ENCODE peak calls at places on chromosomes 12 and 14, in four cellular contexts. One of them, this sample, is unnamed.

GRCh38 chr14:25680934-25681333 is 631.0 kb upstream of the STXBP6 start:
- DNase-seq in adrenal gland: no peak
- DNase-seq in gastrocnemius medialis: no peak
- DNase-seq in right lobe of liver: peak
- DNase-seq in this sample: no peak

GRCh38 chr14:59829941-59830734 is 40.4 kb downstream of the RTN1 start:
- DNase-seq in adrenal gland: no peak
- DNase-seq in gastrocnemius medialis: no peak
- DNase-seq in right lobe of liver: no peak
- DNase-seq in this sample: no peak

GRCh38 chr14:95460647-95461478 is 55.6 kb downstream of the SYNE3 start:
- DNase-seq in adrenal gland: no peak
- DNase-seq in gastrocnemius medialis: no peak
- DNase-seq in right lobe of liver: no peak
- DNase-seq in this sample: no peak

GRCh38 chr12:115648463-115648862 is 629.0 kb downstream of the MED13L start:
- DNase-seq in adrenal gland: no peak
- DNase-seq in gastrocnemius medialis: no peak
- DNase-seq in right lobe of liver: no peak
- DNase-seq in this sample: no peak

GRCh38 chr12:124233041-124233836 is 61.7 kb upstream of the RFLNA start:
- DNase-seq in adrenal gland: no peak
- DNase-seq in gastrocnemius medialis: no peak
- DNase-seq in right lobe of liver: no peak
- DNase-seq in this sample: no peak

GRCh38 chr14:22839159-22839779 is 2.9 kb downstream of the MMP14 start:
- DNase-seq in adrenal gland: peak
- DNase-seq in gastrocnemius medialis: no peak
- DNase-seq in right lobe of liver: peak
- DNase-seq in this sample: no peak

GRCh38 chr12:4268549-4269181 is 4.9 kb upstream of the CCND2 start:
- DNase-seq in adrenal gland: no peak
- DNase-seq in gastrocnemius medialis: no peak
- DNase-seq in right lobe of liver: no peak
- DNase-seq in this sample: peak

GRCh38 chr14:37515761-37516160 is 79.3 kb downstream of the FOXA1 start:
- DNase-seq in adrenal gland: no peak
- DNase-seq in gastrocnemius medialis: no peak
- DNase-seq in right lobe of liver: no peak
- DNase-seq in this sample: no peak

GRCh38 chr14:95891742-95892141 is 15.1 kb downstream of the TUNAR start:
- DNase-seq in adrenal gland: peak
- DNase-seq in gastrocnemius medialis: no peak
- DNase-seq in right lobe of liver: no peak
- DNase-seq in this sample: no peak

GRCh38 chr14:91220581-91221000 is 23.9 kb downstream of the GPR68 start:
- DNase-seq in adrenal gland: no peak
- DNase-seq in gastrocnemius medialis: no peak
- DNase-seq in right lobe of liver: no peak
- DNase-seq in this sample: no peak

GRCh38 chr12:108174641-108175040 is 45.6 kb downstream of the WSCD2 start:
- DNase-seq in adrenal gland: no peak
- DNase-seq in gastrocnemius medialis: no peak
- DNase-seq in right lobe of liver: no peak
- DNase-seq in this sample: no peak

GRCh38 chr12:115920395-115921183 is 356.9 kb downstream of the MED13L start:
- DNase-seq in adrenal gland: no peak
- DNase-seq in gastrocnemius medialis: no peak
- DNase-seq in right lobe of liver: no peak
- DNase-seq in this sample: no peak

GRCh38 chr12:75981247-75981646 is 50.3 kb downstream of the PHLDA1 start:
- DNase-seq in adrenal gland: no peak
- DNase-seq in gastrocnemius medialis: no peak
- DNase-seq in right lobe of liver: no peak
- DNase-seq in this sample: no peak

GRCh38 chr12:1810931-1811280 is 9.5 kb upstream of the LRTM2 start:
- DNase-seq in adrenal gland: no peak
- DNase-seq in gastrocnemius medialis: no peak
- DNase-seq in right lobe of liver: no peak
- DNase-seq in this sample: no peak

GRCh38 chr12:19234171-19234704 is 104.7 kb downstream of the PLEKHA5 start:
- DNase-seq in adrenal gland: no peak
- DNase-seq in gastrocnemius medialis: no peak
- DNase-seq in right lobe of liver: no peak
- DNase-seq in this sample: no peak

GRCh38 chr14:65318636-65319506 is 93.7 kb upstream of the FUT8 start:
- DNase-seq in adrenal gland: no peak
- DNase-seq in gastrocnemius medialis: no peak
- DNase-seq in right lobe of liver: no peak
- DNase-seq in this sample: no peak

GRCh38 chr12:88810806-88811205 is 230.5 kb upstream of the KITLG start:
- DNase-seq in adrenal gland: no peak
- DNase-seq in gastrocnemius medialis: no peak
- DNase-seq in right lobe of liver: no peak
- DNase-seq in this sample: no peak

GRCh38 chr12:49518914-49519573 is 19.8 kb upstream of the KCNH3 start:
- DNase-seq in adrenal gland: peak
- DNase-seq in gastrocnemius medialis: no peak
- DNase-seq in right lobe of liver: no peak
- DNase-seq in this sample: no peak

GRCh38 chr14:56342419-56342901 is 224.2 kb downstream of the PELI2 start:
- DNase-seq in adrenal gland: peak
- DNase-seq in gastrocnemius medialis: no peak
- DNase-seq in right lobe of liver: no peak
- DNase-seq in this sample: no peak

GRCh38 chr12:122004633-122005071 is 17.0 kb upstream of the BCL7A start:
- DNase-seq in adrenal gland: no peak
- DNase-seq in gastrocnemius medialis: no peak
- DNase-seq in right lobe of liver: no peak
- DNase-seq in this sample: no peak

GRCh38 chr14:105195533-105196227 is 14.6 kb upstream of the NUDT14 start:
- DNase-seq in adrenal gland: no peak
- DNase-seq in gastrocnemius medialis: no peak
- DNase-seq in right lobe of liver: no peak
- DNase-seq in this sample: no peak

GRCh38 chr12:47373554-47374150 is 293.9 kb upstream of the AMIGO2 start:
- DNase-seq in adrenal gland: no peak
- DNase-seq in gastrocnemius medialis: no peak
- DNase-seq in right lobe of liver: no peak
- DNase-seq in this sample: no peak

GRCh38 chr12:47366203-47366978 is 286.6 kb upstream of the AMIGO2 start:
- DNase-seq in adrenal gland: no peak
- DNase-seq in gastrocnemius medialis: no peak
- DNase-seq in right lobe of liver: no peak
- DNase-seq in this sample: no peak

GRCh38 chr12:47367912-47368537 is 288.3 kb upstream of the AMIGO2 start:
- DNase-seq in adrenal gland: no peak
- DNase-seq in gastrocnemius medialis: no peak
- DNase-seq in right lobe of liver: no peak
- DNase-seq in this sample: no peak

GRCh38 chr12:47370421-47370820 is 290.7 kb upstream of the AMIGO2 start:
- DNase-seq in adrenal gland: no peak
- DNase-seq in gastrocnemius medialis: no peak
- DNase-seq in right lobe of liver: no peak
- DNase-seq in this sample: no peak
- H3K27ac ChIP-seq in adrenal gland: no peak
- H3K27ac ChIP-seq in gastrocnemius medialis: no peak
- H3K27ac ChIP-seq in right lobe of liver: no peak
- H3K27ac ChIP-seq in this sample: no peak

DNA sequence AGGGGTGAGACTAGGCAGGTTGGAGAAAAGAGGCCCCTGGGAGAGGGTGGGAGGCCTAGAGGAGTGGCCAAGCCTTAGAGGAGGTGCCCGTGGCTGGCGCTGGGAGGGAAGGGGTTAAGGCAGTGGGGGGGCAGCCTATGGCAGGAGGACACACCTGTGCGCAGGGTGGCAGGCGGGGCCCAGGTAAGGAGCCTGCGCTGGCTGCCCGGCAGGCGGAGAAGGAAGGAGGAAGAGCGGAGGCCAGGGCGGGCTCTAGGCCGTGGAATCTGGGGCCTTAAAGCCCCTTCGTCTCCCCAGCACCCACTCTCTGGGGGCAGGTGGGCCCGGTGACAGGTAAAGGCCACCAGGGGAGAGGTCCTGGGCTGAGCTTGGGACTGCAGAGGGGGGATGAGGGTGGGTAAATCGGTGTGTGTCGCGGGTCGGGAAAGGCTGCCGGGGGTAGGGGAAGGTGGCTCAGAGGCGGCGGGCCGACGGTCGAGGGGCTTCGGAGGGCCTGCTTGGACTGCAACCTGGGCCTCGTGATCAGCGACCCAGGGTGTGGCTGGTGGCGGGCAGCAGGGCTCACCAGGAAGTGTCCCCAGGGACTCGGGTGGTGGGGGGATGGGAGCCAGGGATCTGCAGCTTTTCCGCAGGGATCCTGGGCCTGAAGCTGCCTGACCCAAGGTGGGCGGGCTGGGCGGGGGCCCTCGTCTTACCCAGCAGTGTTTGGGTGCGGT is 7.3 kb downstream of the PHB2 start:
- DNase-seq in adrenal gland: peak
- DNase-seq in gastrocnemius medialis: no peak
- DNase-seq in right lobe of liver: peak
- DNase-seq in this sample: peak
- TF ChIP-seq POLR2A in adrenal gland: no peak
- TF ChIP-seq POLR2A in gastrocnemius medialis: no peak
- TF ChIP-seq POLR2A in right lobe of liver: no peak
- TF ChIP-seq POLR2A in this sample: peak

GRCh38 chr14:34699873-34700621 is 14.3 kb downstream of the CFL2 start:
- DNase-seq in adrenal gland: peak
- DNase-seq in gastrocnemius medialis: no peak
- DNase-seq in right lobe of liver: no peak
- DNase-seq in this sample: no peak
- H3K27ac ChIP-seq in adrenal gland: peak
- H3K27ac ChIP-seq in gastrocnemius medialis: peak
- H3K27ac ChIP-seq in right lobe of liver: peak
- H3K27ac ChIP-seq in this sample: no peak

DNA sequence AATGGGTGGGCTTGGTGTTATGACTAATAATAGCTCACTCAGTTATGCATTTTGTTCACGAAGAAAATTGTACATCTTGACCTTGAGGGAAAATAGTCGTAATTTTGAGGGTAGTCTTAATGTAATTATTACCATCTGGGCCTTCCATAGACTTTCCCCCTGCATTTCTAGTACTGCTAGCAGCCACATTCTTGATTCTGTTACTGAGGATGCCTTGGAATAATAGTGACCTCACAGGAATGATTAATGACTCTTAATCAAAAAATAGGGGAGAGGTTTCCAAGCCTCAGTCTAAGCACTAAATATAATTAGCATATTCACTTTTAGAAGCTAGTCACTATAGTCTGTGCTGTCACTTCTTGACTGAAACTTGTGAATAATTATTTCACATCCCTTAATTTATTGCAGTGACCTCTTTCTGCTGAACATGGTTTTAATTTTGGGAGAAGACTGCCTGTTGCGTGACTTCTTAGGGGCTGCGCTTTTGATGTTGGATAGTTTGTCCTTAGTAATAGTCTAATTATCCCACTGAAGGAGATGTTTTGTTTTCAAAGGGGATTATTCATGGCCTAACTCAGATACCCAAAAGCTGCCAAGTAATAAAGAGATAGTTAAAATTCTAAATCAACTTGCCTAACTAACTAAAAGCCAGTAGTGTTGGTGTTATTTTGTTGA is 400.5 kb downstream of the ADAMTS20 start:
- DNase-seq in adrenal gland: no peak
- DNase-seq in gastrocnemius medialis: no peak
- DNase-seq in right lobe of liver: no peak
- DNase-seq in this sample: no peak
- TF ChIP-seq POLR2A in adrenal gland: no peak
- TF ChIP-seq POLR2A in gastrocnemius medialis: no peak
- TF ChIP-seq POLR2A in right lobe of liver: no peak
- TF ChIP-seq POLR2A in this sample: no peak

GRCh38 chr14:99575043-99576023 is 28.7 kb downstream of the CCDC85C start:
- DNase-seq in adrenal gland: peak
- DNase-seq in gastrocnemius medialis: no peak
- DNase-seq in right lobe of liver: no peak
- DNase-seq in this sample: peak

GRCh38 chr14:99572173-99572999 is 31.6 kb downstream of the CCDC85C start:
- DNase-seq in adrenal gland: peak
- DNase-seq in gastrocnemius medialis: peak
- DNase-seq in right lobe of liver: peak
- DNase-seq in this sample: no peak

GRCh38 chr14:99574099-99574880 is 29.7 kb downstream of the CCDC85C start:
- DNase-seq in adrenal gland: peak
- DNase-seq in gastrocnemius medialis: no peak
- DNase-seq in right lobe of liver: peak
- DNase-seq in this sample: peak

GRCh38 chr14:99573000-99573330 is 31.0 kb downstream of the CCDC85C start:
- DNase-seq in adrenal gland: no peak
- DNase-seq in gastrocnemius medialis: no peak
- DNase-seq in right lobe of liver: no peak
- DNase-seq in this sample: peak

DNA sequence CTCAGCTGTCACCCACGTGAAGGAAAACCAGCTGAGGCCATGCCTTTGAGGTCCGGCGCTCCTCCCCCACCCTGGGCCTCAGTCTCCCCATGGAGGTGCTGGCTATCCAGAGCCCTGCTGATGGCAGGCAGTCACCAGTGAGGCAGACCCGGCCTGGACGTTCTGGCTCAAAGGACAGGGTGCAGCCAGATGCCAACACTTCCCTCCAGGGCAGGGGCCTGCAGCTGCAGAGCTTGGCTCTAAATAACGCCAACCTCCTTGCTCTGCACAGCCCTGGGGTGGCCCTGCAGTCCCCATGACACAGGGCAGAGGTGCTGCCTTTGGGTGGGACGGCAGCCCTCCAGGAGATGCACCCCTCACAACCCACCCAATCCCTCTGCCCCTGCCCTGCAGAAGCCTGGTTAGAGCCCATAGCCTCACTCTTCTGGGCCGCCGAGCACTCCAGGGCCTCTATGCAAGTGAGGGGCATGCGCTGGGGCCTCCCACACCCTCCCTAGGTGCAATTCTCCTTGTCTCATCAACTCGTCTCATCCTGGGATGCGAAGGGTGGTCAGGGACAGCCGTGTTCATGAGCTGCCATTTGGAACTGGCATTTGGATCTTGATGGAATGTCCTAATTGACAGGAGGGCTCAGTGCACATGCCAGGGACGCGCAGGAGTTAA is 30.4 kb downstream of the CCDC85C start:
- DNase-seq in adrenal gland: no peak
- DNase-seq in gastrocnemius medialis: no peak
- DNase-seq in right lobe of liver: no peak
- DNase-seq in this sample: no peak
- H3K27ac ChIP-seq in adrenal gland: peak
- H3K27ac ChIP-seq in gastrocnemius medialis: no peak
- H3K27ac ChIP-seq in right lobe of liver: no peak
- H3K27ac ChIP-seq in this sample: peak

GRCh38 chr14:49768301-49769121 is 558 bp downstream of the KLHDC2 start:
- DNase-seq in adrenal gland: peak
- DNase-seq in gastrocnemius medialis: peak
- DNase-seq in right lobe of liver: peak
- DNase-seq in this sample: peak
- TF ChIP-seq POLR2A in adrenal gland: no peak
- TF ChIP-seq POLR2A in gastrocnemius medialis: no peak
- TF ChIP-seq POLR2A in right lobe of liver: peak
- TF ChIP-seq POLR2A in this sample: peak

This sample was measured in thyroid gland.